ENCODE peak calls at places on chromosome 5, in five cellular contexts. D is heart right ventricle, L is AG04450, Q is GM12864, G is body of pancreas. X is an unnamed sample.

GRCh38 chr5:37831821-37832524 is 7.9 kb downstream of the GDNF start:
- DNase-seq in D (no peak), L (peak; percentile 59), Q (no peak), G (no peak), X (no peak)

GRCh38 chr5:125058185-125058826 is 311.9 kb upstream of the ZNF608 start:
- DNase-seq in D (no peak), L (no peak), Q (no peak), G (no peak), X (no peak)

GRCh38 chr5:141883184-141883947 is 5.2 kb upstream of the PCDH1 start:
- DNase-seq in D (peak; percentile 60), L (no peak), Q (no peak), G (peak; percentile 54), X (no peak)

GRCh38 chr5:72228957-72229356 is 91.1 kb downstream of the MRPS27 start:
- DNase-seq in D (peak; percentile 17), L (no peak), Q (no peak), G (no peak), X (no peak)

GRCh38 chr5:64165500-64166200 is at the start of gene RNF180:
- DNase-seq in D (peak; percentile 59), L (no peak), Q (no peak), G (peak; percentile 69), X (no peak)

GRCh38 chr5:62960781-62961180 is 382.2 kb downstream of the LRRC70 start:
- DNase-seq in D (no peak), L (no peak), Q (no peak), G (no peak), X (no peak)

GRCh38 chr5:67194169-67194568 is 2.4 kb downstream of the CD180 start:
- DNase-seq in D (no peak), L (no peak), Q (no peak), G (no peak), X (no peak)

GRCh38 chr5:142770650-142771609 is 753 bp downstream of the ARHGAP26 start:
- DNase-seq in D (peak; percentile 67), L (no peak), Q (no peak), G (peak; percentile 58), X (peak; percentile 46)

GRCh38 chr5:106543330-106543729 is 1127.4 kb downstream of the EFNA5 start:
- DNase-seq in D (no peak), L (no peak), Q (no peak), G (no peak), X (no peak)

GRCh38 chr5:77645995-77646639 is 7.6 kb upstream of the OTP start:
- DNase-seq in D (no peak), L (no peak), Q (no peak), G (no peak), X (no peak)

GRCh38 chr5:88769165-88769564 is 113.8 kb downstream of the MEF2C start:
- DNase-seq in D (no peak), L (no peak), Q (no peak), G (no peak), X (no peak)

GRCh38 chr5:30747412-30747811 is 446.1 kb upstream of the CDH6 start:
- DNase-seq in D (no peak), L (no peak), Q (no peak), G (no peak), X (no peak)

GRCh38 chr5:139371482-139372435 is 11.3 kb downstream of the SLC23A1 start:
- DNase-seq in D (no peak), L (no peak), Q (no peak), G (no peak), X (no peak)

GRCh38 chr5:35087971-35088370 is 40.2 kb upstream of the AGXT2 start:
- DNase-seq in D (no peak), L (no peak), Q (no peak), G (no peak), X (no peak)

GRCh38 chr5:76953551-76954382 is 922 bp downstream of the CRHBP start:
- DNase-seq in D (no peak), L (no peak), Q (no peak), G (no peak), X (no peak)

GRCh38 chr5:172872997-172873491 is 39.0 kb downstream of the ERGIC1 start:
- DNase-seq in D (peak; percentile 93), L (no peak), Q (no peak), G (peak; percentile 72), X (no peak)

GRCh38 chr5:138078006-138078643 is 5.7 kb upstream of the WNT8A start:
- DNase-seq in D (no peak), L (no peak), Q (no peak), G (no peak), X (no peak)

GRCh38 chr5:132372122-132372521 is 2.6 kb downstream of the SLC22A5 start:
- DNase-seq in D (no peak), L (no peak), Q (no peak), G (no peak), X (no peak)

GRCh38 chr5:132370241-132370820 is 821 bp downstream of the SLC22A5 start:
- DNase-seq in D (no peak), L (no peak), Q (no peak), G (peak; percentile 25), X (no peak)

GRCh38 chr5:132371603-132371994 is 2.1 kb downstream of the SLC22A5 start:
- DNase-seq in D (no peak), L (no peak), Q (no peak), G (no peak), X (no peak)

GRCh38 chr5:132369012-132369470 is 469 bp upstream of the SLC22A5 start:
- DNase-seq in D (no peak), L (no peak), Q (no peak), G (no peak), X (no peak)

GRCh38 chr5:132369471-132370240 is at the start of gene SLC22A5:
- DNase-seq in D (no peak), L (no peak), Q (no peak), G (peak; percentile 88), X (peak; percentile 88)
- TF ChIP-seq CTCF in D (no peak), L (no peak), Q (no peak), G (no peak), X (no peak)

GRCh38 chr5:17620627-17621026 is 10.4 kb downstream of the TAF11L12 start:
- DNase-seq in D (no peak), L (no peak), Q (no peak), G (no peak), X (no peak)
- TF ChIP-seq CTCF in D (no peak), L (no peak), Q (peak; percentile 26), G (no peak), X (no peak)

GRCh38 chr5:150500328-150500841 is 7.5 kb upstream of the NDST1 start:
- DNase-seq in D (peak; percentile 76), L (no peak), Q (no peak), G (no peak), X (no peak)

GRCh38 chr5:150503386-150503785 is 4.5 kb upstream of the NDST1 start:
- DNase-seq in D (no peak), L (no peak), Q (no peak), G (peak; percentile 58), X (no peak)

GRCh38 chr5:150502847-150503246 is 5.1 kb upstream of the NDST1 start:
- DNase-seq in D (no peak), L (no peak), Q (no peak), G (no peak), X (no peak)

GRCh38 chr5:150500905-150501304 is 7.0 kb upstream of the NDST1 start:
- DNase-seq in D (no peak), L (no peak), Q (no peak), G (no peak), X (no peak)

GRCh38 chr5:150502106-150502505 is 5.8 kb upstream of the NDST1 start:
- DNase-seq in D (no peak), L (no peak), Q (no peak), G (no peak), X (no peak)
- TF ChIP-seq CTCF in D (no peak), L (no peak), Q (no peak), G (no peak), X (no peak)

DNA sequence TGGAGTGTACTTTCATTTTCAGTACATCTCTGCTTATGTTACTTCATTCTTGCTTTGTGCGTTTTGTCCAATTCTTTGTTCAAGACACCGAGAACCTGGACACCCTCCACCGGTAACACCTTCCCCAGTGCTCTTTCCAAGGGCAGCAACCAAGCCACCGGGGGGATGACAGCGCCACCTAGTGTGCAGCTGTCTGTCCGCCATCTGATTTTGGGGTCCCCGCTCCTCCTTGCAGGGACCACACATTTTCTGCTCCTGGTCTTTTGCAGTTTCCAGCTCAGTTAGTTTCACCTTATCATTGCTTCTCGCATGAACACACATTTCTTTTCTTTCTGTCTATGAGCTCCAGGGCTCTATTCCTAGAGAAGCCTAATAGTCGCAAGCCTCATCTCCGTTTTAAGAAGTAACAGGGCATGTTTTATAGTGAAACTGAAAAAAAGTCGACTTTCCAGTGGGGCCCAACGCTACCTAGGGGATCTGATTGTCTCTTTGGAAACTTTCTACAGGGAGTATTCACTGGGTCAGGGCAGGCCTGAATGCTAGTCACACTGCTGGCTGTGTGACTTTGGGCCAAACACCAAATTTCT is 152.1 kb downstream of the FSTL4 start:
- DNase-seq in D (no peak), L (no peak), Q (no peak), G (no peak), X (peak; percentile 60)
- TF ChIP-seq CTCF in D (no peak), L (peak; percentile 48), Q (peak; percentile 81), G (no peak), X (peak; percentile 81)

GRCh38 chr5:65332591-65332990 is 149.1 kb downstream of the ADAMTS6 start:
- DNase-seq in D (no peak), L (no peak), Q (no peak), G (no peak), X (no peak)
- TF ChIP-seq CTCF in D (no peak), L (no peak), Q (no peak), G (no peak), X (no peak)

GRCh38 chr5:176570044-176570443 is 20.9 kb downstream of the CDHR2 start:
- DNase-seq in D (no peak), L (peak; percentile 4), Q (no peak), G (no peak), X (no peak)
- TF ChIP-seq CTCF in D (no peak), L (peak; percentile 51), Q (no peak), G (no peak), X (no peak)

DNA sequence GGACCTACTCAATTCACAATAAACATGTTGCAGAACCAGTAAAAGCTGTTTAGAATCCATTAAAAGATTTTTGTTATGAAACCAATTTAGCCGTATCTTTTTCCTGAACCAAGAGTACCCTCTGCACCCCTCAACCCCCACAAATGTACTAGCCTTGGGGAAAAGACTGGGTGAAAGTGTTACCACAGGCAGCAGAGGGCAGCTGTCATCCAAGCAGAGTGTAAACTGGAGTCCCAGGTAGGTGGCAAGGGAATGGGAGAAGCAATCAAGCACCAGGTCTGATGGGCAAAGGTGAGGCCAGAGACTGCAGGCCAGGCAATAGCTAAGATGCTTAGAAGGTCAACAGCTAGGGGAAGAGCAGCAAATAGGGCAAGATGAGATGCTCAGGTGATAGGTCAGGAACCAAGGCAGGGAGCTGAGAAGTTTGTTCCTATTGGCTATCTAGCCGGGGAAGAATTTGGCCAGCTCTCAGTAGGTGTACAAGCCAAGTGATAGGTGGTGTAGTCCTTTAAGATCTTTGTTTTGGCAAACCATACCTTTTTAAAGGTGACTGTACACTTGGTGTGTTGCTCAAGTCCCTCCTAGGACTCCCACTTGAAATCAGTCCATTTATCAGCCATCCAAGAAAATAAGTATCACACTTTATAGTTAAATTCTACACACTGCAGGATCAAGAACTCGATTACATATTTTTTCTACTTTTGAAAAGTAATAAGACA is 77.8 kb upstream of the CCDC112 start:
- DNase-seq in D (no peak), L (no peak), Q (no peak), G (peak; percentile 37), X (no peak)
- TF ChIP-seq CTCF in D (no peak), L (no peak), Q (no peak), G (peak; percentile 41), X (no peak)